ENCODE peak calls at places on chromosome 10, in four cellular contexts. One of them, this sample, is unnamed.

GRCh38 chr10:122435212-122435827 is 19.1 kb upstream of the ARMS2 start:
- DNase-seq in lower leg skin: no peak
- DNase-seq in esophagus squamous epithelium: no peak
- DNase-seq in astrocyte of the cerebellum: peak
- DNase-seq in this sample: no peak

GRCh38 chr10:93752761-93753160 is 5.0 kb upstream of the LGI1 start:
- DNase-seq in lower leg skin: no peak
- DNase-seq in astrocyte of the cerebellum: no peak
- DNase-seq in esophagus squamous epithelium: no peak
- DNase-seq in this sample: no peak

GRCh38 chr10:62037166-62037831 is 135.8 kb downstream of the ARID5B start:
- DNase-seq in esophagus squamous epithelium: no peak
- DNase-seq in lower leg skin: no peak
- DNase-seq in astrocyte of the cerebellum: no peak
- DNase-seq in this sample: no peak

GRCh38 chr10:21849624-21850023 is 153.9 kb downstream of the DNAJC1 start:
- DNase-seq in esophagus squamous epithelium: no peak
- DNase-seq in astrocyte of the cerebellum: no peak
- DNase-seq in lower leg skin: no peak
- DNase-seq in this sample: no peak

GRCh38 chr10:21292763-21293517 is 232.5 kb downstream of the SKIDA1 start:
- DNase-seq in lower leg skin: peak
- DNase-seq in astrocyte of the cerebellum: peak
- DNase-seq in esophagus squamous epithelium: no peak
- DNase-seq in this sample: peak

GRCh38 chr10:27240212-27240890 is at the start of gene ACBD5:
- DNase-seq in astrocyte of the cerebellum: peak
- DNase-seq in lower leg skin: peak
- DNase-seq in esophagus squamous epithelium: peak
- DNase-seq in this sample: peak

GRCh38 chr10:112243713-112244112 is 39.5 kb upstream of the TECTB start:
- DNase-seq in esophagus squamous epithelium: no peak
- DNase-seq in lower leg skin: no peak
- DNase-seq in astrocyte of the cerebellum: no peak
- DNase-seq in this sample: no peak

GRCh38 chr10:71565284-71566000 is 154.1 kb downstream of the C10orf105 start:
- DNase-seq in esophagus squamous epithelium: no peak
- DNase-seq in astrocyte of the cerebellum: no peak
- DNase-seq in lower leg skin: no peak
- DNase-seq in this sample: no peak

GRCh38 chr10:88165849-88166271 is 302.4 kb downstream of the PTEN start:
- DNase-seq in esophagus squamous epithelium: no peak
- DNase-seq in lower leg skin: no peak
- DNase-seq in astrocyte of the cerebellum: peak
- DNase-seq in this sample: no peak

GRCh38 chr10:104035817-104036384 is 49.8 kb downstream of the COL17A1 start:
- DNase-seq in lower leg skin: no peak
- DNase-seq in astrocyte of the cerebellum: no peak
- DNase-seq in esophagus squamous epithelium: no peak
- DNase-seq in this sample: no peak

GRCh38 chr10:77716943-77717735 is 79.5 kb upstream of the KCNMA1 start:
- DNase-seq in astrocyte of the cerebellum: no peak
- DNase-seq in esophagus squamous epithelium: no peak
- DNase-seq in lower leg skin: no peak
- DNase-seq in this sample: no peak

GRCh38 chr10:11205026-11205772 is 187.5 kb downstream of the CELF2 start:
- DNase-seq in astrocyte of the cerebellum: no peak
- DNase-seq in lower leg skin: no peak
- DNase-seq in esophagus squamous epithelium: no peak
- DNase-seq in this sample: no peak

GRCh38 chr10:68007356-68007755 is 67.7 kb downstream of the HERC4 start:
- DNase-seq in astrocyte of the cerebellum: no peak
- DNase-seq in esophagus squamous epithelium: no peak
- DNase-seq in lower leg skin: no peak
- DNase-seq in this sample: no peak

GRCh38 chr10:89301231-89301630 is 615 bp upstream of the IFIT2 start:
- DNase-seq in lower leg skin: no peak
- DNase-seq in astrocyte of the cerebellum: no peak
- DNase-seq in esophagus squamous epithelium: no peak
- DNase-seq in this sample: no peak

GRCh38 chr10:59894114-59894513 is 12.2 kb downstream of the CCDC6 start:
- DNase-seq in lower leg skin: no peak
- DNase-seq in astrocyte of the cerebellum: peak
- DNase-seq in esophagus squamous epithelium: no peak
- DNase-seq in this sample: peak

GRCh38 chr10:43923328-43923727 is 274.6 kb upstream of the ZNF32 start:
- DNase-seq in lower leg skin: no peak
- DNase-seq in esophagus squamous epithelium: no peak
- DNase-seq in astrocyte of the cerebellum: no peak
- DNase-seq in this sample: no peak

GRCh38 chr10:59922907-59923306 is 16.6 kb upstream of the CCDC6 start:
- DNase-seq in esophagus squamous epithelium: no peak
- DNase-seq in lower leg skin: no peak
- DNase-seq in astrocyte of the cerebellum: no peak
- DNase-seq in this sample: no peak

GRCh38 chr10:61621538-61622150 is 41.1 kb upstream of the CABCOCO1 start:
- DNase-seq in lower leg skin: no peak
- DNase-seq in astrocyte of the cerebellum: no peak
- DNase-seq in esophagus squamous epithelium: no peak
- DNase-seq in this sample: no peak

GRCh38 chr10:119481781-119482426 is 60.6 kb downstream of the RGS10 start:
- DNase-seq in lower leg skin: no peak
- DNase-seq in esophagus squamous epithelium: no peak
- DNase-seq in astrocyte of the cerebellum: no peak
- DNase-seq in this sample: no peak

GRCh38 chr10:14447112-14447839 is 116.6 kb upstream of the FRMD4A start:
- DNase-seq in esophagus squamous epithelium: no peak
- DNase-seq in astrocyte of the cerebellum: no peak
- DNase-seq in lower leg skin: no peak
- DNase-seq in this sample: no peak

GRCh38 chr10:68121862-68122261 is 12.6 kb downstream of the MYPN start:
- DNase-seq in astrocyte of the cerebellum: no peak
- DNase-seq in lower leg skin: no peak
- DNase-seq in esophagus squamous epithelium: no peak
- DNase-seq in this sample: no peak

GRCh38 chr10:131771634-131772358 is 129.0 kb upstream of the PPP2R2D start:
- DNase-seq in esophagus squamous epithelium: no peak
- DNase-seq in lower leg skin: no peak
- DNase-seq in astrocyte of the cerebellum: no peak
- DNase-seq in this sample: no peak

DNA sequence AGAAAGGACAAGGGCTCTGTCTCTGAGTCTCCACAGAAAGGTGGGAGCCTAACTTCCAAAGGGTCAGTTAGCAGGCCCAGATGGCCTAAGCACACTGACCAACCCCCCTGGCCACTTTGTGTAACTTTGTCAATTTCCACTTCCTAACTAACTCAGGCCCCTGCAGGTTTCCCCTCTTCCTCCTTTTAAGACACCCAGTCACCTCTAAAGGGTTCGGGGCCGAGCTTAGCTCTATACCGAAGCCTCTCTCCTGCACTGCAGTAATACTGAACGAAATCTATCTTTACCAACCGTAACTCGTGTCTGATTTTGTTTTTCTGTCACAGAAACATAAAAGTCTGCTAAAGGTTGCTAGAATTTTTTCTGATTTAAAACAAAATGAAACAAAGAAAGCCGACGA is 44.4 kb downstream of the CCDC3 start:
- DNase-seq in lower leg skin: peak
- DNase-seq in esophagus squamous epithelium: no peak
- DNase-seq in astrocyte of the cerebellum: no peak
- DNase-seq in this sample: no peak
- H3K4me3 ChIP-seq in lower leg skin: no peak
- H3K4me3 ChIP-seq in esophagus squamous epithelium: no peak
- H3K4me3 ChIP-seq in astrocyte of the cerebellum: no peak
- H3K4me3 ChIP-seq in this sample: no peak

DNA sequence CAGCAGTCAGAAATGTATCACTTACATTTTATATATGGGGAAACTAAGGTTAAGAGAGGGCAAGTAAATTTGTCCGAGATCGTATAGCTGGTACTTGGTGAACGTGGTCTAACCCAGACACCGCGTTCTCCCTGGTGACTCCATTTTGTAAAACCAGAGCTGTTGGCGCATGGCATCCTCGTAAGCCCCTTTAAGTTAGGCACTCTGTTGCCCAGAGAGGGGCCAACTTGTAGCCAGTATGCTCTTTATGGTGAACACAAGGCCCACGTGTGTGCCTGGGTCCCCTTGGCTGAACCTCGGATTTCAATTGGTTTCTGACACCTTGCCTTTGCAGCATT is 39.7 kb upstream of the ZNF518A start:
- DNase-seq in lower leg skin: no peak
- DNase-seq in astrocyte of the cerebellum: no peak
- DNase-seq in esophagus squamous epithelium: no peak
- DNase-seq in this sample: no peak
- H3K4me3 ChIP-seq in lower leg skin: peak
- H3K4me3 ChIP-seq in astrocyte of the cerebellum: peak
- H3K4me3 ChIP-seq in esophagus squamous epithelium: peak
- H3K4me3 ChIP-seq in this sample: peak

DNA sequence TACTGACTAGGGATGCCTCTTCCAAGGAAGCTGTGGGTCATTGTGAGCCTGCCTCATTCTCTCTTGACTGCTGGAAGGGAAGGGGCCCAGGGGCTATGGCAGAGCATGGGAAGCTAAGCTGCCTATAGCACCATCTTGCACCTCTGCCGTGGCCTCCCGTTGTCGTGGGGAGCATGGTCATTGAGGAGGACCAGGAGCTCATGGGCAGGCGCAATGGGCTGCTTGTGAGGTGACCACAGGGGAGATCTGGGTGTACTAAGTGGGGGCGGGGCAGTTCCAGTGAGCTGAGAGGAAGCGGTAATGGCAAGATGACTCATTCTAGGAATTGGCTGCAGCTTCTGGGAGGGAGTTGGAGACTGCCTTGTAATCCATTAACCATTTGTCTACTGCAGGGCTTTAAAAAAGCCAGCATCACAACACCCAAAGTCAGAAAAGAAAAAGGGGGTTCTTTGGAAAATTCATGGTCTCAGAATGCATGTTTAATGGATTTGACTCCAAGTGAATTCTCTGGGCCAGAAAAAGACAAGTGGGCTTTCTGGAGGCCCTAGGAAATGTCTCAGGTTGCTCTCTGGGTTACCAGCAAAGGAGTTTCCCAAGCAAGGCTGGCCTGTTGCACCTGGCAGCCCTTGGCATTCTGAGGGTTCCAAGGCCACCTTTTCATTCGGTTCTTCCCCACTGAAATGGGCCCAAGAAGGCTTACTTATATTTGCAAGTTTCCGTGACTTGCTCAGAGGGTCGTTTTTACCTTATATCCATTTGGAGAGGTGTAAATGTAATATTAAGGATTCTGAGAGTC is 3.6 kb downstream of the DUSP5 start:
- DNase-seq in lower leg skin: peak
- DNase-seq in esophagus squamous epithelium: peak
- DNase-seq in astrocyte of the cerebellum: peak
- DNase-seq in this sample: peak
- H3K4me3 ChIP-seq in lower leg skin: no peak
- H3K4me3 ChIP-seq in esophagus squamous epithelium: peak
- H3K4me3 ChIP-seq in astrocyte of the cerebellum: no peak
- H3K4me3 ChIP-seq in this sample: peak

GRCh38 chr10:101294109-101294508 is 59.9 kb upstream of the BTRC start:
- DNase-seq in esophagus squamous epithelium: no peak
- DNase-seq in lower leg skin: no peak
- DNase-seq in astrocyte of the cerebellum: no peak
- DNase-seq in this sample: no peak

GRCh38 chr10:101295266-101295665 is 58.7 kb upstream of the BTRC start:
- DNase-seq in esophagus squamous epithelium: no peak
- DNase-seq in astrocyte of the cerebellum: no peak
- DNase-seq in lower leg skin: no peak
- DNase-seq in this sample: no peak

GRCh38 chr10:101292194-101293006 is 61.6 kb upstream of the BTRC start:
- DNase-seq in astrocyte of the cerebellum: no peak
- DNase-seq in lower leg skin: no peak
- DNase-seq in esophagus squamous epithelium: no peak
- DNase-seq in this sample: no peak

GRCh38 chr10:101291254-101292193 is 62.3 kb upstream of the LBX1 start:
- DNase-seq in astrocyte of the cerebellum: no peak
- DNase-seq in lower leg skin: no peak
- DNase-seq in esophagus squamous epithelium: no peak
- DNase-seq in this sample: no peak

GRCh38 chr10:101293007-101293723 is 60.8 kb upstream of the BTRC start:
- DNase-seq in astrocyte of the cerebellum: no peak
- DNase-seq in esophagus squamous epithelium: no peak
- DNase-seq in lower leg skin: no peak
- DNase-seq in this sample: no peak
- H3K4me3 ChIP-seq in astrocyte of the cerebellum: no peak
- H3K4me3 ChIP-seq in esophagus squamous epithelium: no peak
- H3K4me3 ChIP-seq in lower leg skin: no peak
- H3K4me3 ChIP-seq in this sample: no peak